ENCODE peak calls at places on chromosomes 16 and 17, in nine cellular contexts. Q is memory B cell; O is GOT3; V is A549; B is NCI-H2171 treated with DMSO at 0.1 percent for 48 hours; F is naive thymus-derived CD8-positive, alpha-beta T cell; X is NCI-H748 treated with DMSO at 0.1 percent for 48 hours; W is HCT116; H is NCI-H1694 treated with DMSO at 0.1 percent for 48 hours. N is an unnamed sample.

GRCh38 chr17:78716814-78717393 is 65.2 kb downstream of the CYTH1 start:
- DNase-seq in H (peak; percentile 94), V (peak; percentile 85), W (no peak), Q (no peak), B (peak; percentile 92), F (no peak), O (no peak), X (peak; percentile 50), N (peak; percentile 62)

GRCh38 chr17:11204991-11205390 is 36.0 kb upstream of the SHISA6 start:
- DNase-seq in O (no peak), F (no peak), V (no peak), H (no peak), X (no peak), Q (no peak), B (no peak), W (no peak), N (no peak)

GRCh38 chr17:64496348-64496785 is 487 bp downstream of the POLG2 start:
- DNase-seq in B (peak; percentile 31), W (no peak), V (no peak), X (no peak), H (no peak), F (no peak), Q (no peak), O (no peak), N (no peak)

GRCh38 chr16:89357055-89357454 is 133.3 kb downstream of the ANKRD11 start:
- DNase-seq in B (no peak), Q (no peak), W (no peak), V (no peak), F (no peak), X (no peak), H (no peak), O (no peak), N (no peak)

GRCh38 chr16:53094013-53094630 is 39.3 kb downstream of the CHD9 start:
- DNase-seq in H (peak; percentile 4), F (no peak), Q (peak; percentile 18), O (no peak), W (no peak), V (peak; percentile 41), B (peak; percentile 67), X (no peak), N (peak; percentile 55)

GRCh38 chr16:11032922-11033291 is 88.5 kb downstream of the CLEC16A start:
- DNase-seq in F (no peak), Q (no peak), X (no peak), O (no peak), H (no peak), B (no peak), V (no peak), W (no peak), N (no peak)

GRCh38 chr16:76176153-76176552 is 101.0 kb upstream of the CNTNAP4 start:
- DNase-seq in B (no peak), W (no peak), X (no peak), Q (no peak), V (no peak), H (no peak), F (no peak), O (no peak), N (no peak)

GRCh38 chr16:30805370-30806169 is 18.6 kb upstream of the ZNF629 start:
- DNase-seq in O (peak; percentile 45), Q (no peak), X (peak; percentile 40), V (peak; percentile 89), W (peak; percentile 56), B (peak; percentile 69), F (peak; percentile 57), H (peak; percentile 13), N (peak; percentile 65)

GRCh38 chr17:58991718-58992331 is 114.9 kb downstream of the TRIM37 start:
- DNase-seq in B (no peak), X (no peak), W (no peak), H (no peak), V (no peak), Q (no peak), F (no peak), O (no peak), N (no peak)

GRCh38 chr17:19397556-19398041 is 10.6 kb upstream of the MFAP4 start:
- DNase-seq in X (no peak), B (no peak), O (no peak), H (no peak), V (no peak), W (no peak), Q (no peak), F (no peak), N (no peak)

GRCh38 chr16:58574895-58575294 is 54.7 kb downstream of the CNOT1 start:
- DNase-seq in Q (no peak), H (no peak), F (no peak), V (no peak), X (no peak), W (no peak), O (no peak), B (no peak), N (no peak)

GRCh38 chr16:20868890-20869289 is 31.3 kb downstream of the DCUN1D3 start:
- DNase-seq in H (no peak), O (no peak), B (no peak), Q (no peak), X (no peak), W (no peak), V (no peak), F (no peak), N (no peak)

GRCh38 chr16:74456290-74456625 is 35.0 kb upstream of the CLEC18B start:
- DNase-seq in B (no peak), H (no peak), V (no peak), X (no peak), W (no peak), Q (no peak), O (no peak), F (no peak), N (no peak)

GRCh38 chr17:10292057-10292931 is 80.5 kb downstream of the MYH13 start:
- DNase-seq in V (no peak), F (no peak), X (no peak), H (no peak), Q (no peak), B (no peak), O (no peak), W (peak; percentile 75), N (no peak)

GRCh38 chr17:44976198-44976597 is 8.1 kb upstream of the C1QL1 start:
- DNase-seq in X (no peak), O (no peak), Q (no peak), H (no peak), B (no peak), V (no peak), F (no peak), W (no peak), N (no peak)

GRCh38 chr16:28932339-28933141 is 769 bp downstream of the CD19 start:
- DNase-seq in W (no peak), B (no peak), Q (no peak), O (no peak), F (no peak), V (no peak), X (no peak), H (no peak), N (no peak)

GRCh38 chr17:7576432-7576937 is 3.0 kb upstream of the CD68 start:
- DNase-seq in Q (no peak), B (no peak), V (no peak), W (no peak), F (no peak), O (no peak), H (no peak), X (no peak), N (no peak)

GRCh38 chr16:1194665-1195392 is 30.2 kb downstream of the TPSG1 start:
- DNase-seq in Q (no peak), H (no peak), V (no peak), O (no peak), F (peak; percentile 41), X (no peak), B (no peak), W (no peak), N (no peak)

GRCh38 chr16:88195021-88195581 is 187.7 kb upstream of the ZNF469 start:
- DNase-seq in F (no peak), V (no peak), B (no peak), Q (no peak), O (no peak), H (no peak), X (no peak), W (no peak), N (no peak)

GRCh38 chr16:69845181-69845580 is 83.0 kb downstream of the WWP2 start:
- DNase-seq in B (no peak), F (no peak), X (no peak), H (no peak), W (no peak), V (no peak), O (no peak), Q (no peak), N (no peak)

GRCh38 chr16:54145881-54146280 is 140.7 kb downstream of the IRX3 start:
- DNase-seq in O (no peak), B (peak; percentile 58), V (no peak), F (no peak), X (no peak), W (no peak), Q (no peak), H (peak; percentile 6), N (no peak)

GRCh38 chr17:53420035-53420641 is 402.6 kb upstream of the KIF2B start:
- DNase-seq in X (no peak), V (no peak), H (no peak), Q (no peak), W (no peak), B (no peak), O (no peak), F (no peak), N (no peak)

GRCh38 chr17:69870091-69870530 is 204.9 kb upstream of the KCNJ16 start:
- DNase-seq in F (no peak), O (no peak), B (no peak), V (no peak), Q (no peak), W (no peak), X (no peak), H (no peak), N (no peak)

GRCh38 chr17:35743911-35744328 is 9.1 kb downstream of the GAS2L2 start:
- DNase-seq in W (no peak), Q (no peak), V (no peak), H (no peak), X (no peak), O (no peak), F (no peak), B (no peak), N (no peak)

GRCh38 chr17:27244481-27245223 is 49.3 kb upstream of the WSB1 start:
- DNase-seq in X (no peak), Q (no peak), F (no peak), O (no peak), H (peak; percentile 49), B (no peak), W (no peak), V (no peak), N (no peak)

GRCh38 chr17:80947200-80947940 is 44.3 kb upstream of the CHMP6 start:
- DNase-seq in X (no peak), W (no peak), H (no peak), V (no peak), Q (no peak), B (no peak), O (no peak), F (no peak), N (no peak)

GRCh38 chr16:66520406-66521194 is 29.3 kb downstream of the TK2 start:
- DNase-seq in Q (no peak), H (no peak), B (no peak), W (no peak), O (no peak), X (no peak), V (no peak), F (no peak), N (no peak)

GRCh38 chr16:12343913-12344312 is 367.4 kb downstream of the SNX29 start:
- DNase-seq in W (no peak), B (no peak), O (no peak), V (no peak), F (no peak), Q (no peak), H (no peak), X (no peak), N (no peak)

GRCh38 chr17:79164408-79164807 is 89.8 kb downstream of the ENGASE start:
- DNase-seq in V (no peak), X (no peak), B (no peak), H (no peak), W (no peak), Q (no peak), O (no peak), F (no peak), N (no peak)

GRCh38 chr16:51276335-51276734 is 125.3 kb upstream of the SALL1 start:
- DNase-seq in W (no peak), H (no peak), B (no peak), O (no peak), F (no peak), V (no peak), Q (no peak), X (no peak), N (no peak)

GRCh38 chr17:73986641-73987177 is 216.8 kb upstream of the RPL38 start:
- DNase-seq in W (no peak), Q (no peak), V (no peak), F (no peak), B (peak; percentile 36), O (no peak), H (no peak), X (no peak), N (no peak)

N was measured in DMS153.